ENCODE peak calls at places on chromosomes 7 and 10, in seven cellular contexts. One of them, this sample, is unnamed.

GRCh38 chr7:79118143-79118542 is 335.3 kb downstream of the MAGI2 start:
- DNase-seq in GM10248: no peak
- DNase-seq in anterior cingulate cortex: no peak
- DNase-seq in germinal center: no peak
- DNase-seq in SK-MEL-5: no peak
- DNase-seq in GM04504: no peak
- DNase-seq in AG09319: no peak
- DNase-seq in this sample: no peak

GRCh38 chr10:112356686-112357085 is 17.2 kb upstream of the ACSL5 start:
- DNase-seq in AG09319: no peak
- DNase-seq in germinal center: no peak
- DNase-seq in GM10248: no peak
- DNase-seq in anterior cingulate cortex: no peak
- DNase-seq in GM04504: no peak
- DNase-seq in SK-MEL-5: no peak
- DNase-seq in this sample: no peak

GRCh38 chr10:43853369-43853768 is 204.7 kb upstream of the ZNF32 start:
- DNase-seq in SK-MEL-5: no peak
- DNase-seq in germinal center: no peak
- DNase-seq in GM04504: no peak
- DNase-seq in AG09319: no peak
- DNase-seq in GM10248: no peak
- DNase-seq in anterior cingulate cortex: no peak
- DNase-seq in this sample: no peak

GRCh38 chr7:22811746-22812280 is 10.8 kb downstream of the TOMM7 start:
- DNase-seq in SK-MEL-5: peak; percentile 45
- DNase-seq in GM10248: no peak
- DNase-seq in anterior cingulate cortex: no peak
- DNase-seq in germinal center: no peak
- DNase-seq in AG09319: peak; percentile 51
- DNase-seq in GM04504: no peak
- DNase-seq in this sample: no peak

GRCh38 chr7:44757311-44757710 is 8.7 kb downstream of the ZMIZ2 start:
- DNase-seq in AG09319: no peak
- DNase-seq in SK-MEL-5: no peak
- DNase-seq in germinal center: no peak
- DNase-seq in GM04504: no peak
- DNase-seq in GM10248: no peak
- DNase-seq in anterior cingulate cortex: peak; percentile 65
- DNase-seq in this sample: no peak

GRCh38 chr10:78899996-78900714 is 168.6 kb upstream of the ZMIZ1 start:
- DNase-seq in anterior cingulate cortex: no peak
- DNase-seq in germinal center: no peak
- DNase-seq in SK-MEL-5: no peak
- DNase-seq in GM04504: no peak
- DNase-seq in AG09319: no peak
- DNase-seq in GM10248: no peak
- DNase-seq in this sample: no peak

GRCh38 chr7:40922316-40922670 is 780.6 kb downstream of the INHBA start:
- DNase-seq in anterior cingulate cortex: no peak
- DNase-seq in germinal center: no peak
- DNase-seq in AG09319: peak; percentile 31
- DNase-seq in SK-MEL-5: no peak
- DNase-seq in GM04504: peak; percentile 84
- DNase-seq in GM10248: no peak
- DNase-seq in this sample: peak; percentile 30

GRCh38 chr10:14365231-14365744 is 34.6 kb upstream of the FRMD4A start:
- DNase-seq in GM10248: no peak
- DNase-seq in AG09319: no peak
- DNase-seq in SK-MEL-5: no peak
- DNase-seq in germinal center: no peak
- DNase-seq in GM04504: no peak
- DNase-seq in anterior cingulate cortex: no peak
- DNase-seq in this sample: no peak

GRCh38 chr10:71232089-71232998 is 20.0 kb downstream of the UNC5B start:
- DNase-seq in anterior cingulate cortex: peak; percentile 93
- DNase-seq in GM10248: no peak
- DNase-seq in germinal center: no peak
- DNase-seq in SK-MEL-5: no peak
- DNase-seq in GM04504: no peak
- DNase-seq in AG09319: peak; percentile 25
- DNase-seq in this sample: no peak

GRCh38 chr10:33859319-33860022 is 525.0 kb upstream of the NRP1 start:
- DNase-seq in GM04504: no peak
- DNase-seq in SK-MEL-5: peak; percentile 36
- DNase-seq in germinal center: no peak
- DNase-seq in anterior cingulate cortex: no peak
- DNase-seq in AG09319: no peak
- DNase-seq in GM10248: no peak
- DNase-seq in this sample: no peak